ENCODE peak calls at places on chromosomes 16 and 17, in ten cellular contexts. I is PC-9; N is DMS153; E is T-helper 1 cell; U is T-cell; C is activated CD4-positive, alpha-beta T cell treated with anti-CD3 and anti-CD28 coated beads, Interleukin-2, amount 50 U/mL, for 1 hour; Y is CD4-positive, CD25-positive, alpha-beta regulatory T cell; K is activated T-cell treated with anti-CD3 and anti-CD28 coated beads, Interleukin-2, amount 50 U/mL, for 48 hours; Q is stimulated activated naive CD8-positive, alpha-beta T cell treated with anti-CD3 and anti-CD28 coated beads, Interleukin-15, Interleukin-2, amounts not matched to agents 100 U/mL and 50 U/mL, for 24 hours; T is adrenal gland. B is an unnamed sample.
A peak's percentile ranks its signal among the peaks of the same experiment; 100 is the strongest.

GRCh38 chr17:76234354-76234679 is 6.0 kb downstream of the RNF157 start:
- DNase-seq in T (no peak), K (no peak), Q (no peak), Y (no peak), I (no peak), N (no peak), E (no peak), C (no peak), U (no peak), B (no peak)

GRCh38 chr17:2852729-2853110 is 56.5 kb downstream of the RAP1GAP2 start:
- DNase-seq in C (no peak), Q (no peak), N (no peak), T (no peak), K (no peak), E (no peak), I (no peak), Y (no peak), U (no peak), B (no peak)

GRCh38 chr17:70808596-70808995 is 639.3 kb downstream of the KCNJ2 start:
- DNase-seq in Q (no peak), T (no peak), N (no peak), Y (no peak), C (no peak), E (no peak), I (no peak), U (no peak), K (no peak), B (no peak)

GRCh38 chr17:42767512-42767911 is 5.7 kb upstream of the VPS25 start:
- DNase-seq in U (no peak), T (no peak), Q (no peak), I (no peak), K (no peak), Y (no peak), E (no peak), N (no peak), C (no peak), B (no peak)

GRCh38 chr17:74529243-74529642 is 2.0 kb downstream of the CD300LB start:
- DNase-seq in C (no peak), E (no peak), Q (no peak), U (no peak), T (no peak), N (no peak), K (no peak), I (no peak), Y (no peak), B (peak; percentile 53)

GRCh38 chr17:40415390-40415789 is 2.3 kb downstream of the TOP2A start:
- DNase-seq in T (no peak), E (no peak), Q (no peak), U (no peak), N (no peak), I (no peak), C (no peak), K (no peak), Y (no peak), B (no peak)

GRCh38 chr17:29884995-29885394 is 45.0 kb downstream of the SSH2 start:
- DNase-seq in E (no peak), C (no peak), U (no peak), Q (no peak), T (no peak), Y (no peak), N (no peak), K (no peak), I (no peak), B (no peak)

GRCh38 chr16:10937068-10937859 is 5.0 kb downstream of the DEXI start:
- DNase-seq in K (no peak), Q (no peak), N (no peak), Y (no peak), T (no peak), E (no peak), I (no peak), U (no peak), C (no peak), B (no peak)

GRCh38 chr17:45646288-45646988 is 137.7 kb upstream of the CRHR1 start:
- DNase-seq in I (no peak), C (no peak), Q (no peak), N (no peak), T (no peak), U (no peak), E (no peak), K (no peak), Y (no peak), B (peak; percentile 64)

GRCh38 chr16:75322706-75323105 is 71.3 kb upstream of the BCAR1 start:
- DNase-seq in K (no peak), U (no peak), N (no peak), T (no peak), C (no peak), Y (no peak), Q (no peak), I (peak; percentile 18), E (no peak), B (no peak)

GRCh38 chr17:76314392-76315227 is 6.5 kb upstream of the QRICH2 start:
- DNase-seq in C (no peak), I (no peak), Y (no peak), K (no peak), Q (no peak), T (no peak), E (no peak), U (no peak), N (no peak), B (no peak)

GRCh38 chr17:32518856-32519768 is 32.3 kb downstream of the CDK5R1 start:
- DNase-seq in N (peak; percentile 59), Q (peak; percentile 82), U (peak; percentile 75), I (peak; percentile 56), E (peak; percentile 53), Y (peak; percentile 36), K (peak; percentile 65), T (peak; percentile 42), C (peak; percentile 79), B (peak; percentile 67)

GRCh38 chr17:17156511-17156910 is 49.6 kb downstream of the PLD6 start:
- DNase-seq in C (no peak), K (no peak), N (no peak), E (no peak), Q (no peak), T (no peak), Y (no peak), U (no peak), I (no peak), B (no peak)

GRCh38 chr17:79036609-79037008 is 12.6 kb downstream of the C1QTNF1 start:
- DNase-seq in I (no peak), C (no peak), N (no peak), T (peak; percentile 72), E (no peak), Q (no peak), K (no peak), U (no peak), Y (no peak), B (peak; percentile 56)

GRCh38 chr17:3888343-3889171 is 4.3 kb downstream of the CAMKK1 start:
- DNase-seq in K (no peak), Q (no peak), C (no peak), E (no peak), T (peak; percentile 55), Y (no peak), U (no peak), I (peak; percentile 89), N (peak; percentile 47), B (peak; percentile 94)

GRCh38 chr17:49976163-49976827 is 7.3 kb downstream of the DLX4 start:
- DNase-seq in I (no peak), K (no peak), N (no peak), Q (no peak), C (no peak), E (no peak), T (no peak), U (no peak), Y (no peak), B (no peak)

GRCh38 chr16:2720719-2721633 is 952 bp upstream of the PRSS27 start:
- DNase-seq in C (peak; percentile 83), I (peak; percentile 94), N (peak; percentile 76), Y (peak; percentile 80), K (peak; percentile 94), Q (peak; percentile 92), U (peak; percentile 83), E (peak; percentile 79), T (peak; percentile 85), B (peak; percentile 91)

GRCh38 chr17:66123163-66123562 is 68.8 kb downstream of the CEP112 start:
- DNase-seq in T (no peak), E (no peak), Y (no peak), U (no peak), K (no peak), I (no peak), N (no peak), C (no peak), Q (no peak), B (no peak)

GRCh38 chr16:56190903-56191806 is at the start of gene GNAO1:
- DNase-seq in T (peak; percentile 46), Q (peak; percentile 72), Y (no peak), I (peak; percentile 58), K (peak; percentile 65), U (peak; percentile 43), N (peak; percentile 66), C (peak; percentile 57), E (peak; percentile 42), B (peak; percentile 78)

B was measured in suprapubic skin.